ENCODE peak calls at places on chromosome 6, in ten cellular contexts. I, B, Q, W, M, C, D, U, R and A are unnamed samples. For H3K9me3 and H3K36me3, the result is how much of the 10 kb centered on the place peaks cover.

GRCh38 chr6:75334266-75335040 is 49.9 kb upstream of the TMEM30A start:
- DNase-seq in W (peak), U (no peak), I (no peak), B (no peak), M (no peak), R (peak), D (no peak), C (no peak), Q (no peak), A (no peak)

GRCh38 chr6:113246186-113246585 is 611.0 kb upstream of the MARCKS start:
- DNase-seq in M (no peak), I (no peak), B (no peak), W (no peak), D (no peak), R (no peak), U (no peak), C (no peak), Q (no peak), A (no peak)

GRCh38 chr6:136421537-136422158 is 128.6 kb downstream of the MAP7 start:
- DNase-seq in U (no peak), D (no peak), Q (no peak), R (no peak), C (no peak), B (no peak), M (no peak), W (no peak), I (no peak), A (no peak)

GRCh38 chr6:129306826-129307225 is 403.2 kb downstream of the ARHGAP18 start:
- DNase-seq in Q (no peak), C (no peak), D (no peak), R (no peak), W (no peak), B (no peak), M (no peak), U (no peak), I (no peak), A (no peak)

GRCh38 chr6:133358598-133358997 is 117.4 kb downstream of the EYA4 start:
- DNase-seq in D (no peak), I (no peak), B (no peak), C (no peak), U (no peak), Q (no peak), W (no peak), R (no peak), M (no peak), A (no peak)

GRCh38 chr6:151493495-151494234 is at the start of gene CCDC170:
- DNase-seq in W (peak), I (peak), D (no peak), R (no peak), U (peak), C (peak), B (no peak), M (peak), Q (peak), A (peak)

GRCh38 chr6:136526196-136526930 is 23.9 kb downstream of the MAP7 start:
- DNase-seq in I (peak), B (no peak), R (peak), C (peak), W (peak), U (peak), M (peak), Q (peak), D (no peak), A (no peak)

GRCh38 chr6:152248987-152249386 is 388.2 kb downstream of the SYNE1 start:
- DNase-seq in U (no peak), I (no peak), Q (no peak), M (no peak), R (no peak), B (no peak), W (no peak), C (no peak), D (no peak), A (no peak)

GRCh38 chr6:48111575-48111974 is 578 bp upstream of the PTCHD4 start:
- DNase-seq in I (no peak), R (no peak), W (peak), Q (no peak), C (no peak), B (no peak), U (no peak), D (no peak), M (no peak), A (no peak)

GRCh38 chr6:139369568-139370046 is 4.8 kb downstream of the CITED2 start:
- DNase-seq in R (peak), C (no peak), U (no peak), B (no peak), Q (no peak), W (peak), M (no peak), I (peak), D (no peak), A (no peak)

GRCh38 chr6:2429460-2429859 is 184.1 kb upstream of the GMDS start:
- DNase-seq in Q (no peak), I (no peak), C (no peak), U (no peak), W (no peak), M (no peak), R (no peak), D (no peak), B (no peak), A (peak)

GRCh38 chr6:138688580-138688979 is 85.0 kb upstream of the CCDC28A start:
- DNase-seq in B (no peak), Q (no peak), I (no peak), D (no peak), M (no peak), W (no peak), C (no peak), R (no peak), U (no peak), A (no peak)

GRCh38 chr6:170505306-170505705 is 47.8 kb downstream of the PSMB1 start:
- DNase-seq in U (no peak), I (no peak), Q (no peak), C (no peak), B (no peak), W (no peak), D (no peak), R (no peak), M (no peak), A (no peak)

GRCh38 chr6:159978291-159979135 is 9.6 kb downstream of the IGF2R start:
- DNase-seq in B (peak), U (no peak), Q (no peak), C (peak), R (no peak), M (no peak), I (no peak), D (no peak), W (peak), A (no peak)

GRCh38 chr6:154868143-154868594 is 126.9 kb upstream of the TIAM2 start:
- DNase-seq in W (peak), B (no peak), U (no peak), I (no peak), M (no peak), D (peak), Q (no peak), C (no peak), R (peak), A (no peak)

DNA sequence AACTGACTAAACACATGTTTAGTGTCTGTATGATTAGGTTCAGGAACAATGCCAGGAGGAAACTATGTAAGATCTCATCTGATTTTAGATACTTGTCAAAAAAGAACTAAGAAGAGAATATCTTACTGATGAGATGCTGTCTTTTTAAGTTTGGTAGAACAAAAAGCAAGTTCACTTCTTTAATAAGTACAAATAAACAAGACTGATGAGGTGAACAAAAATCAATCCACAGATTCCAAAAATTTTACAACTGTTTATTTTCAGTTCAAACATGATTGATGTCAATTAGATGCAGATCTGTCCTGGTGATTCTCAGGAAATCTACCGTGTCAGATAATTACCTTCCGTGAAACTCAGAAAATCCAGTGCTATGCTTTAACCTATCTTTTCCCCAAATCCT is 24.9 kb downstream of the EPHA7 start:
- DNase-seq in D (no peak), R (no peak), U (no peak), Q (no peak), W (no peak), B (no peak), I (no peak), C (no peak), M (no peak), A (no peak)
- H3K4me3 ChIP-seq in D (no peak), R (no peak), U (no peak), Q (no peak), W (no peak), B (no peak), I (no peak), C (no peak), M (no peak), A (no peak)

DNA sequence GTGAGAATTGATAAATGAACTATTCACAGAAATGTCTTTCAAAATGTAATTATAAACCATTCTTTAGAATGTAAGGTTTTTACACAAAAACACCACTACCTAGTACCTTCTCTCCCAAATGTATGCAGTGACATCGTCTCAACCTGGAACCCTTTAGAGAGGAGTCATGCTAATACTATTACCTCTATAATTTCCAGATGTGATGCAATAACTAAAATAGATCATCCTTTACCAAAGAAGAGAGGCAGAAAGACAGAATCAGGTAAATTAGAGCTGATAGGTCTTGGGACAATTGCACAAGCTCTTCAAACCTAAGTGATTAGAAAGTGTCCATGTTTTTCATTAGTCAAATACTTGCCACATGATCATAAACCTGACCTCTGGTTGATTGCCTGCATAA is 96.7 kb downstream of the HDGFL1 start:
- DNase-seq in C (no peak), M (no peak), R (no peak), U (no peak), W (no peak), B (no peak), I (no peak), D (no peak), Q (no peak), A (no peak)
- H3K9me3 ChIP-seq in C (under half), M (under half), R (under half), U (under half), W (under half), B (under half), I (under half), D (under half), Q (under half), A (under half)

GRCh38 chr6:33698494-33698893 is 13.0 kb downstream of the UQCC2 start:
- DNase-seq in C (no peak), M (peak), Q (peak), B (no peak), U (no peak), R (no peak), I (no peak), W (no peak), D (no peak), A (no peak)
- H3K36me3 ChIP-seq in C (under half), M (under half), Q (half or more), B (under half), U (under half), R (under half), I (under half), W (under half), D (half or more), A (under half)

GRCh38 chr6:53741417-53741816 is 53.4 kb upstream of the LRRC1 start:
- DNase-seq in R (no peak), I (no peak), D (no peak), M (no peak), B (no peak), Q (peak), U (no peak), W (no peak), C (no peak), A (no peak)
- H3K4me3 ChIP-seq in R (no peak), I (no peak), D (no peak), M (no peak), B (no peak), Q (no peak), U (no peak), W (no peak), C (no peak), A (no peak)

DNA sequence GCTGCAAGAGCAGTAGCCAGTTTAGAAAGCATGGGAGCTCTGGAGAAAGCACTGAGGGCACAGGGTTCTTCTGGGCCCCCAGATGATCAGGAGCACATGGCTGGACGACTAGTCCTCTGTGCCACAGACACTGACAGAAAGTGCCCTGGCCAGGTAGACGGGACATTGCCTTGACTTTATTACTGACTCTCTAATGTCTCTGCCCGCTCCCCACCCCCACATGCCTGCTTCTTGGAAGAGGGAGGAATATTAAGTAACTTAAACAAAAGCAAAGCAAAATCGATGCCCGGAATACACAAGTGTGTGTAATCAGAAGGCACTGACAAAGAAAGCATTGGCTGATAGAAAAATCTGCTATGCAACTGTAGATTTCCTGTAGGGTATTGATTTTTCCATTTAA is 99.3 kb downstream of the SOBP start:
- DNase-seq in D (no peak), M (no peak), U (no peak), R (no peak), C (no peak), B (no peak), W (no peak), I (no peak), Q (no peak), A (no peak)
- H3K9me3 ChIP-seq in D (under half), M (under half), U (under half), R (under half), C (under half), B (under half), W (under half), I (under half), Q (under half), A (under half)

GRCh38 chr6:148530976-148531375 is 188.3 kb downstream of the SASH1 start:
- DNase-seq in U (no peak), Q (no peak), D (no peak), B (no peak), I (no peak), W (no peak), R (no peak), M (no peak), C (no peak), A (no peak)
- H3K36me3 ChIP-seq in U (half or more), Q (half or more), D (under half), B (under half), I (under half), W (under half), R (under half), M (under half), C (under half), A (half or more)

GRCh38 chr6:28693751-28694443 is 168.2 kb downstream of the GPX5 start:
- DNase-seq in B (no peak), Q (no peak), U (no peak), W (peak), I (no peak), C (no peak), M (no peak), R (no peak), D (no peak), A (no peak)

GRCh38 chr6:28693033-28693750 is 167.5 kb downstream of the GPX5 start:
- DNase-seq in C (no peak), D (no peak), U (no peak), M (no peak), B (no peak), I (no peak), Q (no peak), R (peak), W (peak), A (no peak)

GRCh38 chr6:28695671-28696537 is 170.2 kb downstream of the GPX5 start:
- DNase-seq in U (no peak), M (no peak), C (no peak), Q (no peak), I (no peak), W (no peak), D (no peak), R (peak), B (no peak), A (peak)
- H3K4me3 ChIP-seq in U (no peak), M (no peak), C (no peak), Q (no peak), I (no peak), W (no peak), D (no peak), R (no peak), B (no peak), A (peak)

DNA sequence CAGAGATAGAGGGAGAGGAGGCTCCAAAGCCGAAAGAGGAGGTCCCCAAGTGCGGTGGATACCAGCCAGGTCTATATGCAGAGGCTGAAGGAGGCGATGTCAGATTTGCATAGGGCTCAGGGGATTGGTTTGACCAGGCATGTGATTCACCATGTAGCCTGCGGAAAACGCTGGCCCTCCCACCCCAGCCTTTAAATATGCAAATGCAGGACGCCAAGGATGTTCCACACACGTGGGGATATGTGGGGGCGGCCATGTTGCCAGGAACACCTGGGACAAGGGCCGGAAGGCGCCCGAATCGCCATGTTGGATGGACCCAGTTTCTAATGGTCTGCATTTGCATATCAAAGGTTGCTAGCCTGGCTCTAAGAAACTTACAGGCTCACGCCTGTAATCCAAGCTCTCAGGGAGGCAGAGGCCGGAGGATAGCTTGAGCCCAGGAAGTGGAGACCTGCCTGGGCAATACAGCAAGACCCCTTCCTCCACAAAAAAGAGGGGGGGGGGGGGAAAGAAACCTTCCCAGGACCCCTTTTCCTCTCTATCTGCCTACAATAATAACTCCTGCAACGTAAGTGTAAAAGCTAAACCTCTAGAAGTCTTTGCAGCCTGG is 110.5 kb downstream of the TULP4 start:
- DNase-seq in R (no peak), C (no peak), B (no peak), U (no peak), D (no peak), W (no peak), I (no peak), M (no peak), Q (no peak), A (no peak)
- H3K9me3 ChIP-seq in R (under half), C (under half), B (under half), U (under half), D (under half), W (under half), I (under half), M (under half), Q (under half), A (under half)

GRCh38 chr6:56642366-56643261 is at the start of gene DST:
- DNase-seq in I (peak), W (no peak), R (peak), Q (no peak), B (no peak), C (no peak), M (no peak), D (no peak), U (no peak), A (peak)

GRCh38 chr6:56643379-56644089 is 845 bp upstream of the DST start:
- DNase-seq in W (no peak), U (no peak), R (no peak), D (no peak), Q (no peak), B (no peak), M (no peak), I (no peak), C (no peak), A (no peak)

GRCh38 chr6:56647172-56647762 is 4.6 kb upstream of the DST start:
- DNase-seq in Q (no peak), I (no peak), W (no peak), U (no peak), C (no peak), R (no peak), M (no peak), D (no peak), B (no peak), A (no peak)

GRCh38 chr6:56640374-56640773 is 2.3 kb downstream of the DST start:
- DNase-seq in D (no peak), Q (no peak), W (no peak), I (no peak), B (no peak), U (no peak), C (no peak), M (no peak), R (peak), A (no peak)

DNA sequence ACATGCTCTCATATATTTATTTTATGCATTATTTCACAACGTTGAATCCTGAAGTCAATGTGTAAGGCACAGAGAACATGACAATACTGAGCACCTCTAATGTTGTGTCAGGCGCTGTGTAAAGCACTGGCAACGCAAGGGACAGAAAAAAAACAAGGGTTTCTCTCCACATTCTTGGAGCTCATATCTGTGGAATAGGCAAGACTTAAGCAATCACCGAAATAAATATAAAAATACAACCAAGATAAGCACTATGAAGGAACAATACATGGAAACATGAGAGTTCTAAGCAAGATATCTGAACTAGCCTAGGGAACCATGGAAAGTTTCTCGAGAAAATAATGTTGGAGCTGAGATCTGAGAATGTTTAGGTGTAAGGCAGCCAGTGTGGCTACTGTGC is 1.7 kb upstream of the DST start:
- DNase-seq in C (no peak), M (no peak), W (no peak), I (no peak), R (no peak), B (no peak), D (no peak), Q (no peak), U (no peak), A (no peak)
- H3K36me3 ChIP-seq in C (under half), M (under half), W (under half), I (under half), R (under half), B (under half), D (under half), Q (under half), U (under half), A (half or more)

GRCh38 chr6:111606620-111607115 is 990 bp upstream of the TRAF3IP2 start:
- DNase-seq in B (no peak), U (no peak), I (no peak), D (no peak), W (no peak), C (no peak), R (no peak), M (no peak), Q (no peak), A (no peak)
- H3K4me3 ChIP-seq in B (peak), U (peak), I (peak), D (peak), W (peak), C (peak), R (peak), M (peak), Q (peak), A (peak)